ENCODE peak calls at places on chromosomes 16 and 17, in four cellular contexts. One of them, this sample, is unnamed.

GRCh38 chr17:48615212-48615962 is at the start of gene HOXB8:
- DNase-seq in AG09309: no peak
- DNase-seq in Calu3: no peak
- DNase-seq in pancreas: no peak
- DNase-seq in this sample: no peak

GRCh38 chr16:67349172-67349571 is 22.6 kb downstream of the LRRC36 start:
- DNase-seq in AG09309: no peak
- DNase-seq in pancreas: no peak
- DNase-seq in Calu3: no peak
- DNase-seq in this sample: no peak

GRCh38 chr16:71540-72341 is 690 bp downstream of the RHBDF1 start:
- DNase-seq in pancreas: peak
- DNase-seq in Calu3: peak
- DNase-seq in AG09309: no peak
- DNase-seq in this sample: peak

GRCh38 chr17:12831839-12832238 is 42.5 kb downstream of the ARHGAP44 start:
- DNase-seq in Calu3: no peak
- DNase-seq in AG09309: no peak
- DNase-seq in pancreas: no peak
- DNase-seq in this sample: no peak

GRCh38 chr16:48013476-48013875 is 142.3 kb downstream of the ABCC12 start:
- DNase-seq in AG09309: no peak
- DNase-seq in Calu3: no peak
- DNase-seq in pancreas: no peak
- DNase-seq in this sample: no peak

GRCh38 chr17:79537061-79537460 is 73.8 kb downstream of the RBFOX3 start:
- DNase-seq in pancreas: no peak
- DNase-seq in AG09309: no peak
- DNase-seq in Calu3: no peak
- DNase-seq in this sample: no peak

GRCh38 chr17:19371259-19372003 is 6.9 kb upstream of the MAPK7 start:
- DNase-seq in pancreas: no peak
- DNase-seq in Calu3: no peak
- DNase-seq in AG09309: no peak
- DNase-seq in this sample: no peak

GRCh38 chr17:56973520-56973919 is 4.4 kb upstream of the SCPEP1 start:
- DNase-seq in pancreas: no peak
- DNase-seq in AG09309: no peak
- DNase-seq in Calu3: peak
- DNase-seq in this sample: no peak

GRCh38 chr17:1027044-1027443 is 30.1 kb downstream of the TIMM22 start:
- DNase-seq in AG09309: no peak
- DNase-seq in pancreas: peak
- DNase-seq in Calu3: no peak
- DNase-seq in this sample: no peak

GRCh38 chr17:50406578-50406977 is 9.3 kb upstream of the LRRC59 start:
- DNase-seq in pancreas: no peak
- DNase-seq in Calu3: no peak
- DNase-seq in AG09309: no peak
- DNase-seq in this sample: no peak

GRCh38 chr16:50735629-50736122 is 6.2 kb upstream of the CYLD start:
- DNase-seq in AG09309: no peak
- DNase-seq in pancreas: no peak
- DNase-seq in Calu3: no peak
- DNase-seq in this sample: no peak

GRCh38 chr17:69581061-69581955 is 166.8 kb downstream of the MAP2K6 start:
- DNase-seq in Calu3: no peak
- DNase-seq in AG09309: no peak
- DNase-seq in pancreas: no peak
- DNase-seq in this sample: no peak

GRCh38 chr17:74771319-74771914 is 4.7 kb downstream of the NAT9 start:
- DNase-seq in AG09309: no peak
- DNase-seq in Calu3: no peak
- DNase-seq in pancreas: peak
- DNase-seq in this sample: no peak

GRCh38 chr16:25109643-25110042 is 1.9 kb upstream of the LCMT1 start:
- DNase-seq in AG09309: peak
- DNase-seq in Calu3: peak
- DNase-seq in pancreas: no peak
- DNase-seq in this sample: no peak

GRCh38 chr17:22517716-22518115 is 825.4 kb downstream of the KCNJ18 start:
- DNase-seq in pancreas: no peak
- DNase-seq in Calu3: no peak
- DNase-seq in AG09309: no peak
- DNase-seq in this sample: no peak

GRCh38 chr16:71610936-71611871 is 14.8 kb upstream of the MARVELD3 start:
- DNase-seq in pancreas: peak
- DNase-seq in AG09309: no peak
- DNase-seq in Calu3: peak
- DNase-seq in this sample: peak

GRCh38 chr17:77106874-77107358 is 33.9 kb upstream of the SEC14L1 start:
- DNase-seq in pancreas: no peak
- DNase-seq in AG09309: no peak
- DNase-seq in Calu3: no peak
- DNase-seq in this sample: no peak

GRCh38 chr16:67173323-67173722 is 3.0 kb downstream of the NOL3 start:
- DNase-seq in pancreas: no peak
- DNase-seq in Calu3: no peak
- DNase-seq in AG09309: no peak
- DNase-seq in this sample: no peak

GRCh38 chr17:46009681-46010596 is 10.9 kb downstream of the STH start:
- DNase-seq in pancreas: no peak
- DNase-seq in Calu3: peak
- DNase-seq in AG09309: peak
- DNase-seq in this sample: no peak

GRCh38 chr17:76951375-76951905 is 83.2 kb downstream of the MGAT5B start:
- DNase-seq in pancreas: no peak
- DNase-seq in Calu3: no peak
- DNase-seq in AG09309: no peak
- DNase-seq in this sample: no peak

GRCh38 chr16:27127293-27127692 is 60.6 kb downstream of the C16orf82 start:
- DNase-seq in pancreas: no peak
- DNase-seq in AG09309: no peak
- DNase-seq in Calu3: no peak
- DNase-seq in this sample: no peak

GRCh38 chr17:48262982-48263586 is 155.5 kb downstream of the SNX11 start:
- DNase-seq in pancreas: no peak
- DNase-seq in AG09309: no peak
- DNase-seq in Calu3: no peak
- DNase-seq in this sample: no peak

GRCh38 chr17:676060-676745 is 38.4 kb downstream of the VPS53 start:
- DNase-seq in AG09309: no peak
- DNase-seq in Calu3: no peak
- DNase-seq in pancreas: no peak
- DNase-seq in this sample: no peak

GRCh38 chr16:69593756-69594155 is 28.0 kb downstream of the NFAT5 start:
- DNase-seq in Calu3: no peak
- DNase-seq in AG09309: no peak
- DNase-seq in pancreas: no peak
- DNase-seq in this sample: no peak

GRCh38 chr16:29646947-29647346 is 16.1 kb upstream of the SPN start:
- DNase-seq in AG09309: no peak
- DNase-seq in pancreas: no peak
- DNase-seq in Calu3: no peak
- DNase-seq in this sample: no peak

GRCh38 chr17:8124350-8125195 is 667 bp upstream of the HES7 start:
- DNase-seq in Calu3: no peak
- DNase-seq in AG09309: no peak
- DNase-seq in pancreas: no peak
- DNase-seq in this sample: peak

GRCh38 chr17:71438631-71439146 is 682.1 kb upstream of the SOX9 start:
- DNase-seq in Calu3: peak
- DNase-seq in AG09309: peak
- DNase-seq in pancreas: no peak
- DNase-seq in this sample: no peak

GRCh38 chr16:88761830-88762229 is 23.2 kb downstream of the PIEZO1 start:
- DNase-seq in Calu3: peak
- DNase-seq in AG09309: no peak
- DNase-seq in pancreas: no peak
- DNase-seq in this sample: no peak

GRCh38 chr16:51508813-51509212 is 357.7 kb upstream of the SALL1 start:
- DNase-seq in AG09309: peak
- DNase-seq in Calu3: no peak
- DNase-seq in pancreas: no peak
- DNase-seq in this sample: no peak

GRCh38 chr17:6713130-6713917 is at the start of gene SLC13A5:
- DNase-seq in Calu3: peak
- DNase-seq in pancreas: no peak
- DNase-seq in AG09309: no peak
- DNase-seq in this sample: peak

GRCh38 chr17:41624208-41625101 is at the start of gene KRT17:
- DNase-seq in Calu3: peak
- DNase-seq in AG09309: no peak
- DNase-seq in pancreas: peak
- DNase-seq in this sample: no peak

GRCh38 chr17:74199306-74200092 is 4.0 kb upstream of the RPL38 start:
- DNase-seq in Calu3: peak
- DNase-seq in pancreas: no peak
- DNase-seq in AG09309: no peak
- DNase-seq in this sample: peak

GRCh38 chr16:64172652-64173051 is 949.2 kb downstream of the CDH11 start:
- DNase-seq in Calu3: no peak
- DNase-seq in pancreas: no peak
- DNase-seq in AG09309: no peak
- DNase-seq in this sample: no peak
- TF ChIP-seq CTCF in Calu3: no peak
- TF ChIP-seq CTCF in pancreas: no peak
- TF ChIP-seq CTCF in AG09309: no peak
- TF ChIP-seq CTCF in this sample: no peak

GRCh38 chr17:17814162-17815061 is 22.4 kb downstream of the SREBF1 start:
- DNase-seq in AG09309: no peak
- DNase-seq in pancreas: peak
- DNase-seq in Calu3: no peak
- DNase-seq in this sample: no peak

GRCh38 chr17:17816831-17817551 is 19.8 kb downstream of the SREBF1 start:
- DNase-seq in Calu3: no peak
- DNase-seq in pancreas: peak
- DNase-seq in AG09309: no peak
- DNase-seq in this sample: no peak

GRCh38 chr17:17815062-17815406 is 21.8 kb downstream of the SREBF1 start:
- DNase-seq in AG09309: no peak
- DNase-seq in Calu3: no peak
- DNase-seq in pancreas: peak
- DNase-seq in this sample: no peak

GRCh38 chr17:17816240-17816814 is 20.5 kb downstream of the SREBF1 start:
- DNase-seq in Calu3: no peak
- DNase-seq in AG09309: no peak
- DNase-seq in pancreas: peak
- DNase-seq in this sample: no peak

GRCh38 chr17:17815436-17816200 is 21.2 kb downstream of the SREBF1 start:
- DNase-seq in Calu3: no peak
- DNase-seq in pancreas: peak
- DNase-seq in AG09309: no peak
- DNase-seq in this sample: no peak
- TF ChIP-seq CTCF in Calu3: no peak
- TF ChIP-seq CTCF in pancreas: no peak
- TF ChIP-seq CTCF in AG09309: no peak
- TF ChIP-seq CTCF in this sample: no peak

DNA sequence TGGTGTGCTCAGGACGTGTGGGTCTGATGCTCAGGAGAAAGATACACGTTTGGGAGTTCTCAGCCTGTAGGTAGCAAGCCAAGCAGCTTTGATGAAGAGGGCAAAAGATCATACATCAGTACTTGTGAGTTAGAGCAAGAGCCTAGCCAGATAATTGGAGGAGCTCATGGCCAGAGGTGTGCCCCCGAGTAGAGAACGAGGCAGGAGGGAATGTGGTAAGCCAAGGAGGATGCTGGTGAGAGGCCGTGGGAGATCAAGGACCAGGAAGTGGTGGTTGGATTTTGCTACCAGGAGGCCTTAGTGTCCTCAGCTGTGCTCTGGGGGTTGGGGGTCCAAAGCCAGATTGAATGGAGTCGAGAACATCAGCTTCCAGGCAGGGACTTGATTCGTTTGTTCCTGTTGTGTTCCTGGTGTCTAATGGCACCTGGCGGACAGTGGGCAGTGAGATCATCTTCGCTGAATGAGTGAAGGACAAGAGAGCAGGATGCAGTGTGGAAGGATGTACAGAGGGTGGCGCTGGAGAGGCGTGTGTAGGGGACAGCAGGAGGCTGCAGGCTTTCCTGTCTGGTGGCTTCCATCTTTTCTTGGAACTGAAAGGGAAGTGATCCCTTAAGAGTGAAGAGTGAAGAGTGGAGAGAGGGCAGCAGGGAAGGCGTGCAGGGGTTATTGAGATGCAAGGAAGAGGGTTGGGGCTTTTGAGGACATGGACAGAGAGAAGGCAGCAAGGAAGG is 11.6 kb downstream of the FBXL19 start:
- DNase-seq in AG09309: no peak
- DNase-seq in Calu3: peak
- DNase-seq in pancreas: no peak
- DNase-seq in this sample: no peak
- TF ChIP-seq CTCF in AG09309: peak
- TF ChIP-seq CTCF in Calu3: no peak
- TF ChIP-seq CTCF in pancreas: peak
- TF ChIP-seq CTCF in this sample: no peak

GRCh38 chr17:4789951-4790704 is 1.4 kb downstream of the GLTPD2 start:
- DNase-seq in Calu3: peak
- DNase-seq in pancreas: peak
- DNase-seq in AG09309: peak
- DNase-seq in this sample: peak
- TF ChIP-seq CTCF in Calu3: peak
- TF ChIP-seq CTCF in pancreas: peak
- TF ChIP-seq CTCF in AG09309: peak
- TF ChIP-seq CTCF in this sample: peak

This sample was measured in ovary.